ENCODE peak calls at places on chromosomes 11 and 22, in nine cellular contexts. One of them, this sample, is unnamed.

GRCh38 chr11:69013009-69013951 is at the start of gene MRGPRF:
- DNase-seq in GM12878: no peak
- DNase-seq in right lobe of liver: no peak
- DNase-seq in kidney: peak
- DNase-seq in colonic mucosa: peak
- DNase-seq in AG10803: peak
- DNase-seq in fibroblast of pulmonary artery: peak
- DNase-seq in Caco-2: no peak
- DNase-seq in psoas muscle: peak
- DNase-seq in this sample: no peak

GRCh38 chr11:78557236-78557635 is 17.4 kb downstream of the NARS2 start:
- DNase-seq in GM12878: no peak
- DNase-seq in right lobe of liver: no peak
- DNase-seq in kidney: no peak
- DNase-seq in colonic mucosa: no peak
- DNase-seq in AG10803: no peak
- DNase-seq in fibroblast of pulmonary artery: no peak
- DNase-seq in Caco-2: no peak
- DNase-seq in psoas muscle: no peak
- DNase-seq in this sample: no peak

GRCh38 chr11:19868281-19868821 is 155.7 kb downstream of the NAV2 start:
- DNase-seq in GM12878: no peak
- DNase-seq in right lobe of liver: peak
- DNase-seq in kidney: no peak
- DNase-seq in colonic mucosa: no peak
- DNase-seq in AG10803: peak
- DNase-seq in fibroblast of pulmonary artery: peak
- DNase-seq in Caco-2: no peak
- DNase-seq in psoas muscle: peak
- DNase-seq in this sample: no peak

GRCh38 chr11:77039491-77040400 is 5.5 kb downstream of the B3GNT6 start:
- DNase-seq in GM12878: no peak
- DNase-seq in right lobe of liver: no peak
- DNase-seq in kidney: no peak
- DNase-seq in colonic mucosa: peak
- DNase-seq in AG10803: peak
- DNase-seq in fibroblast of pulmonary artery: peak
- DNase-seq in Caco-2: no peak
- DNase-seq in psoas muscle: peak
- DNase-seq in this sample: no peak

GRCh38 chr11:64772318-64773018 is 5.9 kb downstream of the SF1 start:
- DNase-seq in GM12878: peak
- DNase-seq in right lobe of liver: no peak
- DNase-seq in kidney: no peak
- DNase-seq in colonic mucosa: no peak
- DNase-seq in AG10803: no peak
- DNase-seq in fibroblast of pulmonary artery: no peak
- DNase-seq in Caco-2: no peak
- DNase-seq in psoas muscle: no peak
- DNase-seq in this sample: peak

GRCh38 chr11:70733327-70734325 is 335.3 kb downstream of the CTTN start:
- DNase-seq in GM12878: no peak
- DNase-seq in right lobe of liver: no peak
- DNase-seq in kidney: peak
- DNase-seq in colonic mucosa: no peak
- DNase-seq in AG10803: no peak
- DNase-seq in fibroblast of pulmonary artery: no peak
- DNase-seq in Caco-2: no peak
- DNase-seq in psoas muscle: no peak
- DNase-seq in this sample: no peak

GRCh38 chr11:259374-259773 is 18.8 kb upstream of the NLRP6 start:
- DNase-seq in GM12878: no peak
- DNase-seq in right lobe of liver: no peak
- DNase-seq in kidney: no peak
- DNase-seq in colonic mucosa: no peak
- DNase-seq in AG10803: no peak
- DNase-seq in fibroblast of pulmonary artery: no peak
- DNase-seq in Caco-2: no peak
- DNase-seq in psoas muscle: no peak
- DNase-seq in this sample: no peak

GRCh38 chr22:19051381-19051780 is 70.8 kb downstream of the DGCR2 start:
- DNase-seq in GM12878: no peak
- DNase-seq in right lobe of liver: peak
- DNase-seq in kidney: no peak
- DNase-seq in colonic mucosa: no peak
- DNase-seq in AG10803: no peak
- DNase-seq in fibroblast of pulmonary artery: no peak
- DNase-seq in Caco-2: no peak
- DNase-seq in psoas muscle: no peak
- DNase-seq in this sample: no peak

GRCh38 chr11:6321356-6321755 is 1.1 kb upstream of the CAVIN3 start:
- DNase-seq in GM12878: no peak
- DNase-seq in right lobe of liver: no peak
- DNase-seq in kidney: no peak
- DNase-seq in colonic mucosa: peak
- DNase-seq in AG10803: no peak
- DNase-seq in fibroblast of pulmonary artery: no peak
- DNase-seq in Caco-2: no peak
- DNase-seq in psoas muscle: peak
- DNase-seq in this sample: no peak

GRCh38 chr11:118430956-118431355 is 5.3 kb upstream of the KMT2A start:
- DNase-seq in GM12878: no peak
- DNase-seq in right lobe of liver: no peak
- DNase-seq in kidney: no peak
- DNase-seq in colonic mucosa: no peak
- DNase-seq in AG10803: no peak
- DNase-seq in fibroblast of pulmonary artery: no peak
- DNase-seq in Caco-2: no peak
- DNase-seq in psoas muscle: no peak
- DNase-seq in this sample: no peak

GRCh38 chr22:44424131-44424711 is 73.8 kb downstream of the RTL6 start:
- DNase-seq in GM12878: no peak
- DNase-seq in right lobe of liver: peak
- DNase-seq in kidney: no peak
- DNase-seq in colonic mucosa: no peak
- DNase-seq in AG10803: no peak
- DNase-seq in fibroblast of pulmonary artery: no peak
- DNase-seq in Caco-2: no peak
- DNase-seq in psoas muscle: no peak
- DNase-seq in this sample: no peak

GRCh38 chr11:46389450-46390330 is 1.9 kb downstream of the CHRM4 start:
- DNase-seq in GM12878: no peak
- DNase-seq in right lobe of liver: peak
- DNase-seq in kidney: peak
- DNase-seq in colonic mucosa: peak
- DNase-seq in AG10803: peak
- DNase-seq in fibroblast of pulmonary artery: peak
- DNase-seq in Caco-2: peak
- DNase-seq in psoas muscle: peak
- DNase-seq in this sample: peak

GRCh38 chr11:74492084-74492483 is 1.4 kb downstream of the LIPT2 start:
- DNase-seq in GM12878: no peak
- DNase-seq in right lobe of liver: no peak
- DNase-seq in kidney: no peak
- DNase-seq in colonic mucosa: no peak
- DNase-seq in AG10803: no peak
- DNase-seq in fibroblast of pulmonary artery: no peak
- DNase-seq in Caco-2: no peak
- DNase-seq in psoas muscle: no peak
- DNase-seq in this sample: no peak

GRCh38 chr11:1734571-1735081 is 15.8 kb downstream of the IFITM10 start:
- DNase-seq in GM12878: no peak
- DNase-seq in right lobe of liver: peak
- DNase-seq in kidney: no peak
- DNase-seq in colonic mucosa: no peak
- DNase-seq in AG10803: no peak
- DNase-seq in fibroblast of pulmonary artery: no peak
- DNase-seq in Caco-2: peak
- DNase-seq in psoas muscle: no peak
- DNase-seq in this sample: no peak

GRCh38 chr11:72393303-72393702 is 41.0 kb downstream of the CLPB start:
- DNase-seq in GM12878: no peak
- DNase-seq in right lobe of liver: no peak
- DNase-seq in kidney: no peak
- DNase-seq in colonic mucosa: no peak
- DNase-seq in AG10803: no peak
- DNase-seq in fibroblast of pulmonary artery: no peak
- DNase-seq in Caco-2: no peak
- DNase-seq in psoas muscle: no peak
- DNase-seq in this sample: no peak

GRCh38 chr11:35148163-35148562 is 9.2 kb downstream of the CD44 start:
- DNase-seq in GM12878: no peak
- DNase-seq in right lobe of liver: no peak
- DNase-seq in kidney: no peak
- DNase-seq in colonic mucosa: no peak
- DNase-seq in AG10803: no peak
- DNase-seq in fibroblast of pulmonary artery: no peak
- DNase-seq in Caco-2: no peak
- DNase-seq in psoas muscle: no peak
- DNase-seq in this sample: no peak

GRCh38 chr11:72627594-72628281 is 46.5 kb downstream of the PDE2A start:
- DNase-seq in GM12878: no peak
- DNase-seq in right lobe of liver: no peak
- DNase-seq in kidney: no peak
- DNase-seq in colonic mucosa: no peak
- DNase-seq in AG10803: no peak
- DNase-seq in fibroblast of pulmonary artery: no peak
- DNase-seq in Caco-2: no peak
- DNase-seq in psoas muscle: no peak
- DNase-seq in this sample: no peak

GRCh38 chr11:9095421-9095820 is 4.0 kb upstream of the SCUBE2 start:
- DNase-seq in GM12878: no peak
- DNase-seq in right lobe of liver: no peak
- DNase-seq in kidney: no peak
- DNase-seq in colonic mucosa: no peak
- DNase-seq in AG10803: no peak
- DNase-seq in fibroblast of pulmonary artery: no peak
- DNase-seq in Caco-2: no peak
- DNase-seq in psoas muscle: no peak
- DNase-seq in this sample: peak
- TF ChIP-seq CTCF in GM12878: peak
- TF ChIP-seq CTCF in right lobe of liver: no peak
- TF ChIP-seq CTCF in kidney: no peak
- TF ChIP-seq CTCF in colonic mucosa: no peak
- TF ChIP-seq CTCF in AG10803: peak
- TF ChIP-seq CTCF in fibroblast of pulmonary artery: peak
- TF ChIP-seq CTCF in Caco-2: peak
- TF ChIP-seq CTCF in psoas muscle: no peak
- TF ChIP-seq CTCF in this sample: peak

GRCh38 chr11:17907046-17907445 is 105.8 kb downstream of the SERGEF start:
- DNase-seq in GM12878: no peak
- DNase-seq in right lobe of liver: no peak
- DNase-seq in kidney: no peak
- DNase-seq in colonic mucosa: no peak
- DNase-seq in AG10803: no peak
- DNase-seq in fibroblast of pulmonary artery: no peak
- DNase-seq in Caco-2: no peak
- DNase-seq in psoas muscle: no peak
- DNase-seq in this sample: no peak
- H3K4me3 ChIP-seq in GM12878: no peak
- H3K4me3 ChIP-seq in right lobe of liver: no peak
- H3K4me3 ChIP-seq in kidney: no peak
- H3K4me3 ChIP-seq in colonic mucosa: no peak
- H3K4me3 ChIP-seq in AG10803: no peak
- H3K4me3 ChIP-seq in fibroblast of pulmonary artery: no peak
- H3K4me3 ChIP-seq in Caco-2: no peak
- H3K4me3 ChIP-seq in psoas muscle: no peak
- H3K4me3 ChIP-seq in this sample: no peak

GRCh38 chr22:38137876-38138687 is 27.6 kb upstream of the BAIAP2L2 start:
- DNase-seq in GM12878: no peak
- DNase-seq in right lobe of liver: peak
- DNase-seq in kidney: peak
- DNase-seq in colonic mucosa: no peak
- DNase-seq in AG10803: no peak
- DNase-seq in fibroblast of pulmonary artery: no peak
- DNase-seq in Caco-2: no peak
- DNase-seq in psoas muscle: no peak
- DNase-seq in this sample: no peak
- TF ChIP-seq CTCF in GM12878: no peak
- TF ChIP-seq CTCF in right lobe of liver: no peak
- TF ChIP-seq CTCF in kidney: no peak
- TF ChIP-seq CTCF in colonic mucosa: no peak
- TF ChIP-seq CTCF in AG10803: no peak
- TF ChIP-seq CTCF in fibroblast of pulmonary artery: no peak
- TF ChIP-seq CTCF in Caco-2: no peak
- TF ChIP-seq CTCF in psoas muscle: no peak
- TF ChIP-seq CTCF in this sample: no peak

GRCh38 chr22:43411040-43411919 is 534 bp upstream of the MPPED1 start:
- DNase-seq in GM12878: no peak
- DNase-seq in right lobe of liver: no peak
- DNase-seq in kidney: no peak
- DNase-seq in colonic mucosa: no peak
- DNase-seq in AG10803: no peak
- DNase-seq in fibroblast of pulmonary artery: no peak
- DNase-seq in Caco-2: no peak
- DNase-seq in psoas muscle: no peak
- DNase-seq in this sample: no peak
- H3K4me3 ChIP-seq in GM12878: no peak
- H3K4me3 ChIP-seq in right lobe of liver: no peak
- H3K4me3 ChIP-seq in kidney: no peak
- H3K4me3 ChIP-seq in colonic mucosa: no peak
- H3K4me3 ChIP-seq in AG10803: no peak
- H3K4me3 ChIP-seq in fibroblast of pulmonary artery: no peak
- H3K4me3 ChIP-seq in Caco-2: no peak
- H3K4me3 ChIP-seq in psoas muscle: no peak
- H3K4me3 ChIP-seq in this sample: no peak

GRCh38 chr11:134472188-134472455 is 60.1 kb upstream of the B3GAT1 start:
- DNase-seq in GM12878: no peak
- DNase-seq in right lobe of liver: no peak
- DNase-seq in kidney: no peak
- DNase-seq in colonic mucosa: no peak
- DNase-seq in AG10803: no peak
- DNase-seq in fibroblast of pulmonary artery: no peak
- DNase-seq in Caco-2: no peak
- DNase-seq in psoas muscle: no peak
- DNase-seq in this sample: no peak
- TF ChIP-seq CTCF in GM12878: no peak
- TF ChIP-seq CTCF in right lobe of liver: no peak
- TF ChIP-seq CTCF in kidney: no peak
- TF ChIP-seq CTCF in colonic mucosa: no peak
- TF ChIP-seq CTCF in AG10803: no peak
- TF ChIP-seq CTCF in fibroblast of pulmonary artery: no peak
- TF ChIP-seq CTCF in Caco-2: no peak
- TF ChIP-seq CTCF in psoas muscle: no peak
- TF ChIP-seq CTCF in this sample: no peak